ENCODE peak calls at places on chromosomes 7 and 10, in nine cellular contexts. One of them, this sample, is unnamed.

GRCh38 chr7:129714514-129715063 is 103.1 kb downstream of the NRF1 start:
- DNase-seq in hepatocyte: no peak
- DNase-seq in G401: no peak
- DNase-seq in HEK293T: no peak
- DNase-seq in activated CD4-positive, alpha-beta T cell treated with anti-CD3 and anti-CD28 coated beads for 4 hours: no peak
- DNase-seq in body of pancreas: no peak
- DNase-seq in Daoy: no peak
- DNase-seq in GM20000: no peak
- DNase-seq in Kasumi-1: no peak
- DNase-seq in this sample: no peak

GRCh38 chr7:104111294-104111693 is 96.5 kb downstream of the ORC5 start:
- DNase-seq in Daoy: no peak
- DNase-seq in Kasumi-1: no peak
- DNase-seq in G401: no peak
- DNase-seq in body of pancreas: no peak
- DNase-seq in GM20000: no peak
- DNase-seq in activated CD4-positive, alpha-beta T cell treated with anti-CD3 and anti-CD28 coated beads for 4 hours: no peak
- DNase-seq in HEK293T: no peak
- DNase-seq in hepatocyte: no peak
- DNase-seq in this sample: no peak

GRCh38 chr7:140400381-140400780 is 2.1 kb upstream of the SLC37A3 start:
- DNase-seq in HEK293T: no peak
- DNase-seq in Kasumi-1: no peak
- DNase-seq in body of pancreas: no peak
- DNase-seq in G401: no peak
- DNase-seq in activated CD4-positive, alpha-beta T cell treated with anti-CD3 and anti-CD28 coated beads for 4 hours: no peak
- DNase-seq in hepatocyte: no peak
- DNase-seq in Daoy: no peak
- DNase-seq in GM20000: no peak
- DNase-seq in this sample: no peak

GRCh38 chr10:11295492-11295891 is 277.8 kb downstream of the CELF2 start:
- DNase-seq in GM20000: no peak
- DNase-seq in activated CD4-positive, alpha-beta T cell treated with anti-CD3 and anti-CD28 coated beads for 4 hours: no peak
- DNase-seq in Kasumi-1: no peak
- DNase-seq in hepatocyte: no peak
- DNase-seq in HEK293T: no peak
- DNase-seq in body of pancreas: no peak
- DNase-seq in G401: no peak
- DNase-seq in Daoy: no peak
- DNase-seq in this sample: no peak

GRCh38 chr7:93430917-93431588 is 143.5 kb downstream of the CALCR start:
- DNase-seq in body of pancreas: no peak
- DNase-seq in Kasumi-1: peak
- DNase-seq in activated CD4-positive, alpha-beta T cell treated with anti-CD3 and anti-CD28 coated beads for 4 hours: no peak
- DNase-seq in Daoy: no peak
- DNase-seq in GM20000: no peak
- DNase-seq in HEK293T: no peak
- DNase-seq in G401: no peak
- DNase-seq in hepatocyte: no peak
- DNase-seq in this sample: no peak

GRCh38 chr10:7350541-7351195 is 60.2 kb downstream of the SFMBT2 start:
- DNase-seq in activated CD4-positive, alpha-beta T cell treated with anti-CD3 and anti-CD28 coated beads for 4 hours: no peak
- DNase-seq in GM20000: no peak
- DNase-seq in body of pancreas: no peak
- DNase-seq in G401: no peak
- DNase-seq in Kasumi-1: no peak
- DNase-seq in hepatocyte: no peak
- DNase-seq in HEK293T: no peak
- DNase-seq in Daoy: no peak
- DNase-seq in this sample: no peak

GRCh38 chr7:138538518-138538917 is 78.5 kb downstream of the TRIM24 start:
- DNase-seq in hepatocyte: no peak
- DNase-seq in HEK293T: no peak
- DNase-seq in G401: no peak
- DNase-seq in activated CD4-positive, alpha-beta T cell treated with anti-CD3 and anti-CD28 coated beads for 4 hours: no peak
- DNase-seq in Kasumi-1: no peak
- DNase-seq in body of pancreas: no peak
- DNase-seq in GM20000: no peak
- DNase-seq in Daoy: no peak
- DNase-seq in this sample: no peak

GRCh38 chr7:37988721-37989650 is 68.5 kb downstream of the EPDR1 start:
- DNase-seq in Daoy: no peak
- DNase-seq in HEK293T: no peak
- DNase-seq in hepatocyte: no peak
- DNase-seq in body of pancreas: peak
- DNase-seq in G401: no peak
- DNase-seq in Kasumi-1: no peak
- DNase-seq in GM20000: no peak
- DNase-seq in activated CD4-positive, alpha-beta T cell treated with anti-CD3 and anti-CD28 coated beads for 4 hours: no peak
- DNase-seq in this sample: no peak

This sample was measured in T-helper 17 cell.